ENCODE peak calls at places on chromosome 1, in nine cellular contexts. One of them, this sample, is unnamed.

GRCh38 chr1:56120021-56120420 is 459.3 kb downstream of the PLPP3 start:
- DNase-seq in lung: no peak
- DNase-seq in brain microvascular endothelial cell: peak
- DNase-seq in pancreas: no peak
- DNase-seq in neural progenitor cell: no peak
- DNase-seq in GM12865: no peak
- DNase-seq in heart left ventricle: no peak
- DNase-seq in cardiac fibroblast: peak
- DNase-seq in cardiac muscle cell: no peak
- DNase-seq in this sample: peak

GRCh38 chr1:21894034-21894881 is 42.9 kb downstream of the HSPG2 start:
- DNase-seq in lung: no peak
- DNase-seq in neural progenitor cell: no peak
- DNase-seq in brain microvascular endothelial cell: no peak
- DNase-seq in cardiac muscle cell: no peak
- DNase-seq in cardiac fibroblast: no peak
- DNase-seq in pancreas: no peak
- DNase-seq in GM12865: no peak
- DNase-seq in heart left ventricle: peak
- DNase-seq in this sample: no peak

GRCh38 chr1:81802601-81803422 is 2.1 kb downstream of the ADGRL2 start:
- DNase-seq in brain microvascular endothelial cell: peak
- DNase-seq in neural progenitor cell: peak
- DNase-seq in heart left ventricle: peak
- DNase-seq in cardiac fibroblast: peak
- DNase-seq in pancreas: peak
- DNase-seq in cardiac muscle cell: peak
- DNase-seq in lung: peak
- DNase-seq in GM12865: peak
- DNase-seq in this sample: peak

GRCh38 chr1:189141056-189141455 is 1336.6 kb downstream of the BRINP3 start:
- DNase-seq in brain microvascular endothelial cell: no peak
- DNase-seq in neural progenitor cell: no peak
- DNase-seq in GM12865: no peak
- DNase-seq in pancreas: no peak
- DNase-seq in cardiac muscle cell: no peak
- DNase-seq in cardiac fibroblast: no peak
- DNase-seq in lung: no peak
- DNase-seq in heart left ventricle: no peak
- DNase-seq in this sample: no peak

GRCh38 chr1:27872802-27873665 is 690 bp downstream of the THEMIS2 start:
- DNase-seq in cardiac muscle cell: peak
- DNase-seq in cardiac fibroblast: peak
- DNase-seq in heart left ventricle: no peak
- DNase-seq in brain microvascular endothelial cell: no peak
- DNase-seq in lung: no peak
- DNase-seq in neural progenitor cell: peak
- DNase-seq in GM12865: peak
- DNase-seq in pancreas: no peak
- DNase-seq in this sample: no peak

GRCh38 chr1:242242983-242243382 is 244.1 kb upstream of the MAP1LC3C start:
- DNase-seq in brain microvascular endothelial cell: no peak
- DNase-seq in cardiac muscle cell: no peak
- DNase-seq in heart left ventricle: no peak
- DNase-seq in neural progenitor cell: no peak
- DNase-seq in GM12865: no peak
- DNase-seq in lung: no peak
- DNase-seq in pancreas: no peak
- DNase-seq in cardiac fibroblast: no peak
- DNase-seq in this sample: no peak

GRCh38 chr1:177571485-177572076 is 398.3 kb downstream of the SEC16B start:
- DNase-seq in lung: no peak
- DNase-seq in neural progenitor cell: no peak
- DNase-seq in heart left ventricle: no peak
- DNase-seq in cardiac fibroblast: no peak
- DNase-seq in GM12865: no peak
- DNase-seq in cardiac muscle cell: no peak
- DNase-seq in pancreas: no peak
- DNase-seq in brain microvascular endothelial cell: no peak
- DNase-seq in this sample: no peak

GRCh38 chr1:54331091-54331772 is 75.0 kb downstream of the SSBP3 start:
- DNase-seq in brain microvascular endothelial cell: no peak
- DNase-seq in pancreas: no peak
- DNase-seq in GM12865: no peak
- DNase-seq in heart left ventricle: no peak
- DNase-seq in neural progenitor cell: peak
- DNase-seq in cardiac fibroblast: no peak
- DNase-seq in lung: no peak
- DNase-seq in cardiac muscle cell: no peak
- DNase-seq in this sample: no peak

GRCh38 chr1:181126871-181127587 is 38.5 kb downstream of the IER5 start:
- DNase-seq in lung: no peak
- DNase-seq in heart left ventricle: peak
- DNase-seq in cardiac muscle cell: peak
- DNase-seq in neural progenitor cell: no peak
- DNase-seq in pancreas: no peak
- DNase-seq in cardiac fibroblast: peak
- DNase-seq in GM12865: no peak
- DNase-seq in brain microvascular endothelial cell: no peak
- DNase-seq in this sample: no peak

GRCh38 chr1:7424352-7424890 is 346.7 kb upstream of the VAMP3 start:
- DNase-seq in lung: no peak
- DNase-seq in brain microvascular endothelial cell: peak
- DNase-seq in cardiac muscle cell: no peak
- DNase-seq in cardiac fibroblast: peak
- DNase-seq in GM12865: no peak
- DNase-seq in pancreas: peak
- DNase-seq in neural progenitor cell: no peak
- DNase-seq in heart left ventricle: peak
- DNase-seq in this sample: peak

GRCh38 chr1:24236170-24237045 is 49.3 kb upstream of the IFNLR1 start:
- DNase-seq in lung: peak
- DNase-seq in GM12865: peak
- DNase-seq in heart left ventricle: no peak
- DNase-seq in cardiac fibroblast: peak
- DNase-seq in brain microvascular endothelial cell: no peak
- DNase-seq in pancreas: no peak
- DNase-seq in neural progenitor cell: no peak
- DNase-seq in cardiac muscle cell: no peak
- DNase-seq in this sample: peak

GRCh38 chr1:110309139-110309538 is 30.0 kb upstream of the RBM15 start:
- DNase-seq in brain microvascular endothelial cell: peak
- DNase-seq in cardiac muscle cell: peak
- DNase-seq in pancreas: no peak
- DNase-seq in cardiac fibroblast: peak
- DNase-seq in GM12865: no peak
- DNase-seq in lung: no peak
- DNase-seq in neural progenitor cell: no peak
- DNase-seq in heart left ventricle: no peak
- DNase-seq in this sample: no peak

GRCh38 chr1:9629445-9630201 is 21.9 kb upstream of the PIK3CD start:
- DNase-seq in lung: peak
- DNase-seq in neural progenitor cell: no peak
- DNase-seq in cardiac muscle cell: no peak
- DNase-seq in cardiac fibroblast: no peak
- DNase-seq in heart left ventricle: peak
- DNase-seq in GM12865: peak
- DNase-seq in pancreas: no peak
- DNase-seq in brain microvascular endothelial cell: no peak
- DNase-seq in this sample: no peak

GRCh38 chr1:246971322-246971721 is 36.5 kb downstream of the ZNF695 start:
- DNase-seq in pancreas: peak
- DNase-seq in brain microvascular endothelial cell: peak
- DNase-seq in cardiac fibroblast: peak
- DNase-seq in GM12865: peak
- DNase-seq in cardiac muscle cell: peak
- DNase-seq in neural progenitor cell: peak
- DNase-seq in heart left ventricle: peak
- DNase-seq in lung: no peak
- DNase-seq in this sample: peak

GRCh38 chr1:33123266-33123665 is 42.3 kb downstream of the AZIN2 start:
- DNase-seq in heart left ventricle: no peak
- DNase-seq in neural progenitor cell: no peak
- DNase-seq in brain microvascular endothelial cell: no peak
- DNase-seq in pancreas: no peak
- DNase-seq in lung: no peak
- DNase-seq in cardiac muscle cell: no peak
- DNase-seq in cardiac fibroblast: no peak
- DNase-seq in GM12865: no peak
- DNase-seq in this sample: no peak

GRCh38 chr1:6351480-6352137 is 42.0 kb downstream of the ACOT7 start:
- DNase-seq in heart left ventricle: peak
- DNase-seq in neural progenitor cell: no peak
- DNase-seq in cardiac fibroblast: no peak
- DNase-seq in GM12865: no peak
- DNase-seq in lung: no peak
- DNase-seq in cardiac muscle cell: no peak
- DNase-seq in brain microvascular endothelial cell: no peak
- DNase-seq in pancreas: peak
- DNase-seq in this sample: no peak

GRCh38 chr1:43495204-43495603 is 35.5 kb upstream of the PTPRF start:
- DNase-seq in cardiac muscle cell: no peak
- DNase-seq in neural progenitor cell: no peak
- DNase-seq in heart left ventricle: no peak
- DNase-seq in cardiac fibroblast: no peak
- DNase-seq in lung: peak
- DNase-seq in GM12865: no peak
- DNase-seq in brain microvascular endothelial cell: no peak
- DNase-seq in pancreas: no peak
- DNase-seq in this sample: no peak

GRCh38 chr1:56200446-56200845 is 378.9 kb downstream of the PLPP3 start:
- DNase-seq in brain microvascular endothelial cell: no peak
- DNase-seq in heart left ventricle: no peak
- DNase-seq in pancreas: no peak
- DNase-seq in cardiac fibroblast: no peak
- DNase-seq in lung: no peak
- DNase-seq in cardiac muscle cell: peak
- DNase-seq in GM12865: no peak
- DNase-seq in neural progenitor cell: no peak
- DNase-seq in this sample: peak

GRCh38 chr1:93631626-93632365 is 49.8 kb downstream of the BCAR3 start:
- DNase-seq in heart left ventricle: no peak
- DNase-seq in neural progenitor cell: no peak
- DNase-seq in GM12865: peak
- DNase-seq in lung: no peak
- DNase-seq in cardiac fibroblast: no peak
- DNase-seq in pancreas: no peak
- DNase-seq in brain microvascular endothelial cell: no peak
- DNase-seq in cardiac muscle cell: peak
- DNase-seq in this sample: no peak
- TF ChIP-seq CTCF in heart left ventricle: peak
- TF ChIP-seq CTCF in neural progenitor cell: peak
- TF ChIP-seq CTCF in GM12865: peak
- TF ChIP-seq CTCF in lung: no peak
- TF ChIP-seq CTCF in cardiac fibroblast: no peak
- TF ChIP-seq CTCF in pancreas: no peak
- TF ChIP-seq CTCF in brain microvascular endothelial cell: peak
- TF ChIP-seq CTCF in cardiac muscle cell: peak
- TF ChIP-seq CTCF in this sample: peak

GRCh38 chr1:25936940-25937339 is 30.7 kb upstream of the STMN1 start:
- DNase-seq in GM12865: no peak
- DNase-seq in pancreas: no peak
- DNase-seq in cardiac fibroblast: no peak
- DNase-seq in lung: no peak
- DNase-seq in brain microvascular endothelial cell: no peak
- DNase-seq in cardiac muscle cell: no peak
- DNase-seq in neural progenitor cell: no peak
- DNase-seq in heart left ventricle: no peak
- DNase-seq in this sample: no peak

GRCh38 chr1:25932321-25932720 is 26.1 kb upstream of the STMN1 start:
- DNase-seq in brain microvascular endothelial cell: no peak
- DNase-seq in pancreas: no peak
- DNase-seq in heart left ventricle: no peak
- DNase-seq in cardiac muscle cell: no peak
- DNase-seq in lung: no peak
- DNase-seq in cardiac fibroblast: no peak
- DNase-seq in GM12865: no peak
- DNase-seq in neural progenitor cell: no peak
- DNase-seq in this sample: no peak

GRCh38 chr1:25933479-25934365 is 27.5 kb upstream of the STMN1 start:
- DNase-seq in GM12865: no peak
- DNase-seq in heart left ventricle: no peak
- DNase-seq in cardiac fibroblast: no peak
- DNase-seq in brain microvascular endothelial cell: no peak
- DNase-seq in cardiac muscle cell: no peak
- DNase-seq in lung: no peak
- DNase-seq in pancreas: no peak
- DNase-seq in neural progenitor cell: no peak
- DNase-seq in this sample: no peak
- H3K4me3 ChIP-seq in GM12865: no peak
- H3K4me3 ChIP-seq in heart left ventricle: no peak
- H3K4me3 ChIP-seq in cardiac fibroblast: no peak
- H3K4me3 ChIP-seq in brain microvascular endothelial cell: no peak
- H3K4me3 ChIP-seq in cardiac muscle cell: no peak
- H3K4me3 ChIP-seq in lung: no peak
- H3K4me3 ChIP-seq in pancreas: no peak
- H3K4me3 ChIP-seq in neural progenitor cell: no peak
- H3K4me3 ChIP-seq in this sample: no peak

DNA sequence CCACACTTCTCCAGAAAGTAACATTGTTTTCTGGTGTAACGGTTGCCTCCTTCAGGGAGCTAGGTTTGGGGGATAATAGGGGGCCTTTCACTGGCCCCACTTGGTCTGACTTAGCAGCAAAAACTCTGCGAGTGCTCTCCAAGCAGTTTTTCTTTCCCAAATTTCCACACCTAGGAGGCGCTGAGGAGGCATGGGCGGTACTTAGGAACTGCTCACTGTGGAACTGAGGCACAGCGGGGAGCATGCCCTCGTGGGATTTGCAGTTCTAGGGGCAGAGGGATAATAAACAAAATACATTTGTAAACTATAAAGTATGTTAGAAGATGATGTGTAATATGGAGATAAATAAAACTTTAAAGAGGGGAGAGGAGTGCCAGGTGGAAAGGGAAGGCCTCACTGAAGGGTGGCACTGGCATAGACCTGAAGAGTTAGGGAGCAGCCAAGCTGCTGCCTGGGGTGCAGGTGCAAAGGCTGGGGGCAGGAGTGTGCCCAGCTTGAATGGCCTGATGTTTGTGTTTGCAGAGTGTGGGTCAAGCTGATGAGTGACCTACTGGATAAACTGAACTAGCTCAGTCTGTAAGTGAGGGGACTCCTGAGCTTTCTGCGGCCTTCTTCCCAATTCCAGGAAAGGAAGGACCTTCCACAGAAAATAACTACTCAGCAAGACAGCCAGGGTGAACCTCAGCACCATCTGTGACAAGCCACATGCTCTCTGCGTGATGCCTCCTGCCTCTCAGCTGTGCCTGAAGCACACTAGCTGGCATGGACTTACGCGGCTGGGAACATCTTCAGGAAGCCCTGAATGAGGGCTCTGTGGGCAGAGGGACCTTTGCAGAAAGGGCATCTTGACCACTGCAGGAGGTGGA is 1.9 kb downstream of the EPHX1 start:
- DNase-seq in brain microvascular endothelial cell: no peak
- DNase-seq in cardiac muscle cell: peak
- DNase-seq in lung: no peak
- DNase-seq in pancreas: no peak
- DNase-seq in heart left ventricle: no peak
- DNase-seq in neural progenitor cell: peak
- DNase-seq in GM12865: no peak
- DNase-seq in cardiac fibroblast: peak
- DNase-seq in this sample: no peak
- TF ChIP-seq CTCF in brain microvascular endothelial cell: peak
- TF ChIP-seq CTCF in cardiac muscle cell: peak
- TF ChIP-seq CTCF in lung: no peak
- TF ChIP-seq CTCF in pancreas: no peak
- TF ChIP-seq CTCF in heart left ventricle: peak
- TF ChIP-seq CTCF in neural progenitor cell: peak
- TF ChIP-seq CTCF in GM12865: no peak
- TF ChIP-seq CTCF in cardiac fibroblast: peak
- TF ChIP-seq CTCF in this sample: peak

GRCh38 chr1:44964396-44964795 is 22.0 kb downstream of the EIF2B3 start:
- DNase-seq in cardiac fibroblast: no peak
- DNase-seq in GM12865: no peak
- DNase-seq in lung: no peak
- DNase-seq in neural progenitor cell: no peak
- DNase-seq in cardiac muscle cell: no peak
- DNase-seq in pancreas: no peak
- DNase-seq in heart left ventricle: no peak
- DNase-seq in brain microvascular endothelial cell: no peak
- DNase-seq in this sample: no peak
- H3K4me3 ChIP-seq in cardiac fibroblast: no peak
- H3K4me3 ChIP-seq in GM12865: no peak
- H3K4me3 ChIP-seq in lung: no peak
- H3K4me3 ChIP-seq in neural progenitor cell: no peak
- H3K4me3 ChIP-seq in cardiac muscle cell: no peak
- H3K4me3 ChIP-seq in pancreas: no peak
- H3K4me3 ChIP-seq in heart left ventricle: no peak
- H3K4me3 ChIP-seq in brain microvascular endothelial cell: no peak
- H3K4me3 ChIP-seq in this sample: no peak